ENCODE peak calls at places on chromosomes 16 and 17, in eight cellular contexts. V, R, H, Z, W, U, J and K are unnamed samples.

GRCh38 chr17:17403899-17404576 is 72.8 kb upstream of the MED9 start:
- DNase-seq in V (no peak), R (no peak), H (no peak), Z (no peak), W (no peak), U (no peak), J (no peak), K (peak; percentile 63)

GRCh38 chr16:4110680-4111079 is 5.6 kb downstream of the ADCY9 start:
- DNase-seq in V (no peak), R (no peak), H (no peak), Z (no peak), W (no peak), U (no peak), J (no peak), K (no peak)

GRCh38 chr17:6752068-6752909 is 3.6 kb upstream of the XAF1 start:
- DNase-seq in V (no peak), R (no peak), H (peak; percentile 81), Z (peak; percentile 98), W (peak; percentile 50), U (no peak), J (peak; percentile 99), K (no peak)

GRCh38 chr17:45050680-45051059 is 762 bp downstream of the DCAKD start:
- DNase-seq in V (peak; percentile 45), R (peak; percentile 31), H (no peak), Z (no peak), W (no peak), U (no peak), J (no peak), K (peak; percentile 70)

GRCh38 chr16:56608876-56609462 is 585 bp downstream of the MT2A start:
- DNase-seq in V (peak; percentile 45), R (no peak), H (peak; percentile 71), Z (no peak), W (no peak), U (no peak), J (no peak), K (peak; percentile 33)

GRCh38 chr16:84207266-84207665 is 16.3 kb downstream of the ADAD2 start:
- DNase-seq in V (no peak), R (no peak), H (no peak), Z (no peak), W (no peak), U (no peak), J (no peak), K (no peak)

GRCh38 chr17:74276561-74277009 is 2.6 kb downstream of the DNAI2 start:
- DNase-seq in V (peak; percentile 55), R (no peak), H (no peak), Z (no peak), W (no peak), U (no peak), J (no peak), K (no peak)

GRCh38 chr16:71894229-71894920 is 956 bp upstream of the IST1 start:
- DNase-seq in V (peak; percentile 79), R (peak; percentile 77), H (peak; percentile 74), Z (peak; percentile 71), W (peak; percentile 48), U (peak; percentile 51), J (peak; percentile 52), K (peak; percentile 59)

DNA sequence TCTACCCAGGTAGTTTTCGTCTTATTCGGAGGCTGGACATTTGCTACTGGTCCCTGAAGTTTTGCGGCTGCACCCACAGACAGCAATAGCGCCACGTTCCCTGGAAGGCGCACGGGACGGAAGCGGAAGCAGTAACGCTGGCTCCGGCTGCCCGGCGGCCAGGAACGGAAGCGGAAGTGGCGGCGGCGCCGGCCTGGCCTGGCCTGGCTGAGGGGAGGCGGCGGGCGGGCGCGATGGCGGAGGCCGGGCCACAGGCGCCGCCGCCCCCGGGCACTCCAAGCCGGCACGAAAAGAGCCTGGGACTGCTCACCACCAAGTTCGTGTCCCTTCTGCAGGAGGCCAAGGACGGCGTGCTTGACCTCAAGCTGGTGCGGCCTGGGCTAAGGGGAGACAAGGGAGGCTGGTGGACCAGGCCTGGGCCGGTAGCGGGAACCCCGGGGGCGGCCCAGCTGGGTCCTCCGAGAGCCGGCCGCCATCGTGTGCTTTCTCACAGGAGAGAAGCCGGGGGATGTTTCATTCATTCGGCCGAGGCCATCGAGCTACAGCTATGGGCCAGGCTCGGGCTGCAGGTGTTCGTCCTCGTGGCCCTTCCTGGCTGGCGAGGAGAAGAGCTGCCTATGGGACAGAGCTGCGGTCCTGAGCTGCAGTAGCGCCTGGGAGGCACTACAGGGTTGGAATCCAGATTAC is at the start of gene E2F4:
- DNase-seq in V (peak; percentile 95), R (peak; percentile 94), H (peak; percentile 94), Z (peak; percentile 91), W (peak; percentile 89), U (peak; percentile 89), J (peak; percentile 88), K (peak; percentile 91)
- TF ChIP-seq CTCF in V (no peak), R (no peak), H (no peak), Z (no peak), W (no peak), U (peak; percentile 30), J (no peak), K (no peak)

GRCh38 chr17:393806-394717 is 41.5 kb upstream of the RPH3AL start:
- DNase-seq in V (no peak), R (no peak), H (no peak), Z (no peak), W (peak; percentile 35), U (no peak), J (no peak), K (no peak)

GRCh38 chr17:396788-397187 is 44.2 kb upstream of the RPH3AL start:
- DNase-seq in V (no peak), R (no peak), H (no peak), Z (no peak), W (no peak), U (no peak), J (no peak), K (no peak)

GRCh38 chr17:395974-396373 is 43.4 kb upstream of the RPH3AL start:
- DNase-seq in V (no peak), R (no peak), H (no peak), Z (no peak), W (no peak), U (no peak), J (no peak), K (no peak)

GRCh38 chr17:394718-395095 is 42.1 kb upstream of the RPH3AL start:
- DNase-seq in V (no peak), R (no peak), H (no peak), Z (no peak), W (no peak), U (no peak), J (no peak), K (no peak)

DNA sequence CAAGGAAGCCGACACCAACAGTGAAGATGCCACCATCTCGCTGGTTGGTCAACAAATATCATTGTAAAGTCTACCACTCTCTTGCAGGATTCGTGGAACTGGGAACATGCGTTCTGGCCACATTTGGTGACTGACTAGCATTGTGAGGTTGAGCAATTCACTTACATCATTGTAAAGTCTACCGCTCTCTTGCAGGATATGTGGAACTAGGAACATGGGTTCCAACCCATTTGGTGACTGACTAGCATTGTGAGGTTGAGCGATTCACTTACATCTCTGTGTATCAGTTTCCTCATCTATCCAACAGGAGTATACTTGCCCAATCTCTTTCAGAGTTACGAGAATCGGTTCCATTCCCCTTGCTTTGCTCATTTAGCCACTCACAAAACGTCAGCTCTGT is 42.6 kb upstream of the RPH3AL start:
- DNase-seq in V (no peak), R (no peak), H (no peak), Z (no peak), W (no peak), U (no peak), J (no peak), K (no peak)
- TF ChIP-seq CTCF in V (no peak), R (no peak), H (no peak), Z (no peak), W (no peak), U (no peak), J (no peak), K (no peak)

DNA sequence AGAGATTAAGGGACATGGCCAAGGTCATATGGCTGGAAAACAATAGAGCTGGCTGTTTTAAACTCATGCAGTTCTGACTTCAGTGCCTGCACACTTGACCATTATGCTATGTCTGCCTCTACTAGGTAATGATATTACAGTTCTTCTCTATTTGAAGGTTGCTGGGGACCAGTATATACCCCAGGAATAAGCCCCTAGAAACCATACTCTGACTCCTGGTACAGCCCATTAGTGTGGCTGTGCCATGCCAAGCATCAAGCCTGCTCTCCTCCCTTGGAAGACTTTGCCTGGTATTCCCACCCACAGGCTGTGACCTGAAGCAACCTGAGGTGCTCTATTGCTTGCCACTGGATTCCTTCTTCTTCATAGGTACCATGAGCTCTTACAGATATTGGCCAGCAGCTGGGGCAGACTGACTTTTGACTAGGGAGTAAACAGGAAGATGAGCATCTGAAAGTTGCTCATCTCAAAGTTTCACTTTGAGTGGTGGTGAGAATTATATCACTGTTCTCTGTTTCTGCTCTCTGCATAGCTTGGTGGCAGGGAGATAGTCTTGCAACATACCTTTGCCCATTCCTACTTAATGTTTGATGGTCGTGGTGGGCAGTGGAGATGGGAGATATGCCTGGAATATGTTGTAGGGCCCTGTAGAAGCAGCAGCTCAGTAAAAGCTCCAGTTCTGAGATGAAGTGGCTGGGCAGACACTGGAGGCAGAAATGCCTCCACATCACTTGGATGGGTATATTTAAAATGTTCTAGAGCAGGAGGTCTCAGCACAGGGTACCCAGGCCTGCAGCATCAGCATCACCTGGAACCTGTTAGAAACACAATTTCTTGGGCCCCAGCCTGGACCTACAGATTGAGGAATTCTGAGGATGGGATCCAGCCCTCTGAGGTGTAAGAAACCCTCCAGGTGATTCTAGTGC is 274.7 kb downstream of the HS3ST4 start:
- DNase-seq in V (no peak), R (peak; percentile 86), H (no peak), Z (no peak), W (no peak), U (no peak), J (no peak), K (peak; percentile 45)
- TF ChIP-seq CTCF in V (no peak), R (peak; percentile 26), H (no peak), Z (no peak), W (no peak), U (no peak), J (no peak), K (no peak)

GRCh38 chr17:64016248-64016784 is 4.1 kb downstream of the ICAM2 start:
- DNase-seq in V (no peak), R (no peak), H (no peak), Z (no peak), W (no peak), U (no peak), J (no peak), K (no peak)

GRCh38 chr17:64015447-64015846 is 5.0 kb downstream of the ICAM2 start:
- DNase-seq in V (no peak), R (no peak), H (no peak), Z (no peak), W (no peak), U (no peak), J (no peak), K (no peak)

GRCh38 chr17:64016974-64017373 is 3.5 kb downstream of the ICAM2 start:
- DNase-seq in V (no peak), R (no peak), H (no peak), Z (no peak), W (no peak), U (no peak), J (no peak), K (no peak)

GRCh38 chr17:64019486-64020067 is 856 bp downstream of the ICAM2 start:
- DNase-seq in V (no peak), R (peak; percentile 34), H (no peak), Z (no peak), W (no peak), U (no peak), J (no peak), K (no peak)

GRCh38 chr17:64017381-64017980 is 3.0 kb downstream of the ICAM2 start:
- DNase-seq in V (no peak), R (no peak), H (no peak), Z (no peak), W (no peak), U (no peak), J (no peak), K (no peak)
- TF ChIP-seq CTCF in V (peak; percentile 36), R (peak; percentile 31), H (peak; percentile 7), Z (no peak), W (no peak), U (no peak), J (peak; percentile 72), K (peak; percentile 64)

GRCh38 chr17:48954300-48954755 is 9.7 kb upstream of the SNF8 start:
- DNase-seq in V (peak; percentile 75), R (no peak), H (no peak), Z (peak; percentile 76), W (no peak), U (no peak), J (peak; percentile 52), K (peak; percentile 38)
- TF ChIP-seq CTCF in V (peak; percentile 74), R (peak; percentile 11), H (no peak), Z (peak; percentile 73), W (no peak), U (no peak), J (peak; percentile 78), K (no peak)